ENCODE peak calls at places on chromosomes 4 and X, in six cellular contexts. R is upper lobe of left lung; Z is central memory CD4-positive, alpha-beta T cell; N is ureter; H is lung microvascular endothelial cell; U is stimulated activated CD8-positive, alpha-beta memory T cell treated with anti-CD3 and anti-CD28 coated beads, Interleukin-15, amount 100 ng/mL, for 24 hours. Q is an unnamed sample.
A peak's percentile ranks its signal among the peaks of the same experiment; 100 is the strongest.

GRCh38 chrX:150692837-150693781 is at the start of gene MTMR1:
- DNase-seq in R (peak; percentile 90), Z (peak; percentile 54), N (no peak), H (peak; percentile 39), U (no peak), Q (peak; percentile 69)

GRCh38 chr4:121651597-121651996 is 45.2 kb downstream of the ANXA5 start:
- DNase-seq in R (no peak), Z (no peak), N (no peak), H (no peak), U (no peak), Q (no peak)

GRCh38 chrX:102341867-102342266 is 94.9 kb downstream of the NXF2 start:
- DNase-seq in R (no peak), Z (no peak), N (no peak), H (peak; percentile 11), U (no peak), Q (no peak)

GRCh38 chr4:37803348-37803973 is 23.0 kb upstream of the PGM2 start:
- DNase-seq in R (no peak), Z (peak; percentile 43), N (no peak), H (peak; percentile 78), U (no peak), Q (no peak)

GRCh38 chr4:4627111-4627510 is 85.3 kb upstream of the STX18 start:
- DNase-seq in R (no peak), Z (no peak), N (no peak), H (no peak), U (no peak), Q (no peak)

GRCh38 chr4:1052231-1052671 is 40.8 kb downstream of the FGFRL1 start:
- DNase-seq in R (peak; percentile 48), Z (no peak), N (no peak), H (no peak), U (no peak), Q (peak; percentile 51)

GRCh38 chr4:2247128-2248043 is 5.5 kb upstream of the HAUS3 start:
- DNase-seq in R (peak; percentile 82), Z (no peak), N (peak; percentile 42), H (no peak), U (no peak), Q (peak; percentile 59)

GRCh38 chrX:139200793-139201192 is 329.7 kb upstream of the F9 start:
- DNase-seq in R (no peak), Z (no peak), N (no peak), H (peak; percentile 48), U (no peak), Q (no peak)

GRCh38 chrX:37347420-37347819 is 1.7 kb upstream of the PRRG1 start:
- DNase-seq in R (no peak), Z (no peak), N (no peak), H (peak; percentile 40), U (no peak), Q (no peak)

GRCh38 chrX:134622056-134622812 is 36.0 kb downstream of the PLAC1 start:
- DNase-seq in R (no peak), Z (no peak), N (no peak), H (peak; percentile 87), U (no peak), Q (no peak)

GRCh38 chr4:88900432-88900831 is 156.6 kb downstream of the FAM13A start:
- DNase-seq in R (no peak), Z (no peak), N (no peak), H (no peak), U (no peak), Q (no peak)

GRCh38 chrX:147763131-147763530 is 148.6 kb upstream of the FMR1 start:
- DNase-seq in R (no peak), Z (no peak), N (no peak), H (no peak), U (no peak), Q (no peak)

GRCh38 chr4:158003212-158003611 is 169.6 kb downstream of the GASK1B start:
- DNase-seq in R (no peak), Z (no peak), N (no peak), H (no peak), U (no peak), Q (no peak)

GRCh38 chr4:128831526-128832252 is 22.2 kb downstream of the JADE1 start:
- DNase-seq in R (no peak), Z (no peak), N (no peak), H (peak; percentile 40), U (no peak), Q (no peak)

GRCh38 chr4:10929818-10930217 is 245.2 kb upstream of the CLNK start:
- DNase-seq in R (no peak), Z (no peak), N (no peak), H (no peak), U (no peak), Q (no peak)

GRCh38 chr4:122921971-122922876 is at the start of gene NUDT6:
- DNase-seq in R (peak; percentile 91), Z (peak; percentile 26), N (peak; percentile 59), H (peak; percentile 66), U (peak; percentile 10), Q (peak; percentile 88)

GRCh38 chr4:128345650-128346049 is 58.0 kb upstream of the PGRMC2 start:
- DNase-seq in R (no peak), Z (no peak), N (no peak), H (no peak), U (no peak), Q (no peak)

GRCh38 chr4:152598454-152598853 is 62.6 kb upstream of the FBXW7 start:
- DNase-seq in R (no peak), Z (no peak), N (no peak), H (no peak), U (no peak), Q (no peak)

GRCh38 chrX:31124536-31124935 is 52.7 kb upstream of the FTHL17 start:
- DNase-seq in R (no peak), Z (no peak), N (no peak), H (peak; percentile 50), U (no peak), Q (no peak)

GRCh38 chr4:137545461-137545861 is 13.2 kb upstream of the PCDH18 start:
- DNase-seq in R (no peak), Z (no peak), N (no peak), H (no peak), U (no peak), Q (no peak)

GRCh38 chr4:111323916-111324315 is 701.0 kb upstream of the PITX2 start:
- DNase-seq in R (no peak), Z (no peak), N (no peak), H (no peak), U (no peak), Q (no peak)

GRCh38 chr4:90317785-90318184 is 190.6 kb downstream of the CCSER1 start:
- DNase-seq in R (no peak), Z (no peak), N (no peak), H (peak; percentile 78), U (no peak), Q (no peak)

GRCh38 chrX:121949041-121949760 is 901.8 kb downstream of the GLUD2 start:
- DNase-seq in R (no peak), Z (no peak), N (no peak), H (no peak), U (no peak), Q (no peak)

GRCh38 chr4:21819086-21819485 is 129.5 kb downstream of the KCNIP4 start:
- DNase-seq in R (no peak), Z (no peak), N (no peak), H (peak; percentile 24), U (no peak), Q (peak; percentile 55)

GRCh38 chrX:72540318-72540717 is 32.3 kb downstream of the HDAC8 start:
- DNase-seq in R (no peak), Z (no peak), N (no peak), H (peak; percentile 57), U (no peak), Q (no peak)